ENCODE peak calls at places on chromosome 2, in ten cellular contexts. One of them, this sample, is unnamed.

GRCh38 chr2:195445639-195446038 is 211.4 kb upstream of the SLC39A10 start:
- DNase-seq in HEK293T: no peak
- DNase-seq in activated CD4-positive, alpha-beta T cell treated with anti-CD3 and anti-CD28 coated beads for 1 hour: no peak
- DNase-seq in ELR: peak; percentile 47
- DNase-seq in stimulated activated CD4-positive, alpha-beta T cell treated with anti-CD3 and anti-CD28 coated beads, Interleukin-2, amount 100 ng/mL, for 48 hours: no peak
- DNase-seq in activated T-cell treated with anti-CD3 and anti-CD28 coated beads, Interleukin-2, amount 50 U/mL, for 1 hour: no peak
- DNase-seq in kidney tubule cell: no peak
- DNase-seq in A172: peak; percentile 4
- DNase-seq in adipocyte: peak; percentile 23
- DNase-seq in NCI-H510A: no peak
- DNase-seq in this sample: peak; percentile 37

GRCh38 chr2:63742592-63742991 is 99.1 kb upstream of the UGP2 start:
- DNase-seq in HEK293T: no peak
- DNase-seq in activated CD4-positive, alpha-beta T cell treated with anti-CD3 and anti-CD28 coated beads for 1 hour: no peak
- DNase-seq in ELR: no peak
- DNase-seq in stimulated activated CD4-positive, alpha-beta T cell treated with anti-CD3 and anti-CD28 coated beads, Interleukin-2, amount 100 ng/mL, for 48 hours: no peak
- DNase-seq in activated T-cell treated with anti-CD3 and anti-CD28 coated beads, Interleukin-2, amount 50 U/mL, for 1 hour: no peak
- DNase-seq in kidney tubule cell: no peak
- DNase-seq in A172: no peak
- DNase-seq in adipocyte: no peak
- DNase-seq in NCI-H510A: no peak
- DNase-seq in this sample: no peak

GRCh38 chr2:88865801-88866353 is 174.4 kb downstream of the RPIA start:
- DNase-seq in HEK293T: no peak
- DNase-seq in activated CD4-positive, alpha-beta T cell treated with anti-CD3 and anti-CD28 coated beads for 1 hour: no peak
- DNase-seq in ELR: no peak
- DNase-seq in stimulated activated CD4-positive, alpha-beta T cell treated with anti-CD3 and anti-CD28 coated beads, Interleukin-2, amount 100 ng/mL, for 48 hours: no peak
- DNase-seq in activated T-cell treated with anti-CD3 and anti-CD28 coated beads, Interleukin-2, amount 50 U/mL, for 1 hour: no peak
- DNase-seq in kidney tubule cell: no peak
- DNase-seq in A172: peak; percentile 5
- DNase-seq in adipocyte: no peak
- DNase-seq in NCI-H510A: no peak
- DNase-seq in this sample: peak; percentile 29

GRCh38 chr2:69299772-69300516 is 87.1 kb downstream of the GFPT1 start:
- DNase-seq in HEK293T: no peak
- DNase-seq in activated CD4-positive, alpha-beta T cell treated with anti-CD3 and anti-CD28 coated beads for 1 hour: no peak
- DNase-seq in ELR: peak; percentile 32
- DNase-seq in stimulated activated CD4-positive, alpha-beta T cell treated with anti-CD3 and anti-CD28 coated beads, Interleukin-2, amount 100 ng/mL, for 48 hours: no peak
- DNase-seq in activated T-cell treated with anti-CD3 and anti-CD28 coated beads, Interleukin-2, amount 50 U/mL, for 1 hour: no peak
- DNase-seq in kidney tubule cell: no peak
- DNase-seq in A172: no peak
- DNase-seq in adipocyte: no peak
- DNase-seq in NCI-H510A: no peak
- DNase-seq in this sample: peak; percentile 28

GRCh38 chr2:36487947-36488346 is 110.0 kb downstream of the FEZ2 start:
- DNase-seq in HEK293T: no peak
- DNase-seq in activated CD4-positive, alpha-beta T cell treated with anti-CD3 and anti-CD28 coated beads for 1 hour: no peak
- DNase-seq in ELR: no peak
- DNase-seq in stimulated activated CD4-positive, alpha-beta T cell treated with anti-CD3 and anti-CD28 coated beads, Interleukin-2, amount 100 ng/mL, for 48 hours: no peak
- DNase-seq in activated T-cell treated with anti-CD3 and anti-CD28 coated beads, Interleukin-2, amount 50 U/mL, for 1 hour: no peak
- DNase-seq in kidney tubule cell: no peak
- DNase-seq in A172: no peak
- DNase-seq in adipocyte: no peak
- DNase-seq in NCI-H510A: no peak
- DNase-seq in this sample: no peak

GRCh38 chr2:174085781-174086180 is 120.6 kb upstream of the SP3 start:
- DNase-seq in HEK293T: no peak
- DNase-seq in activated CD4-positive, alpha-beta T cell treated with anti-CD3 and anti-CD28 coated beads for 1 hour: no peak
- DNase-seq in ELR: no peak
- DNase-seq in stimulated activated CD4-positive, alpha-beta T cell treated with anti-CD3 and anti-CD28 coated beads, Interleukin-2, amount 100 ng/mL, for 48 hours: no peak
- DNase-seq in activated T-cell treated with anti-CD3 and anti-CD28 coated beads, Interleukin-2, amount 50 U/mL, for 1 hour: no peak
- DNase-seq in kidney tubule cell: no peak
- DNase-seq in A172: no peak
- DNase-seq in adipocyte: no peak
- DNase-seq in NCI-H510A: no peak
- DNase-seq in this sample: no peak

GRCh38 chr2:29443086-29443485 is 327.9 kb downstream of the CLIP4 start:
- DNase-seq in HEK293T: no peak
- DNase-seq in activated CD4-positive, alpha-beta T cell treated with anti-CD3 and anti-CD28 coated beads for 1 hour: no peak
- DNase-seq in ELR: no peak
- DNase-seq in stimulated activated CD4-positive, alpha-beta T cell treated with anti-CD3 and anti-CD28 coated beads, Interleukin-2, amount 100 ng/mL, for 48 hours: no peak
- DNase-seq in activated T-cell treated with anti-CD3 and anti-CD28 coated beads, Interleukin-2, amount 50 U/mL, for 1 hour: no peak
- DNase-seq in kidney tubule cell: no peak
- DNase-seq in A172: no peak
- DNase-seq in adipocyte: no peak
- DNase-seq in NCI-H510A: no peak
- DNase-seq in this sample: no peak

GRCh38 chr2:112709703-112710102 is 11.1 kb upstream of the NT5DC4 start:
- DNase-seq in HEK293T: no peak
- DNase-seq in activated CD4-positive, alpha-beta T cell treated with anti-CD3 and anti-CD28 coated beads for 1 hour: no peak
- DNase-seq in ELR: no peak
- DNase-seq in stimulated activated CD4-positive, alpha-beta T cell treated with anti-CD3 and anti-CD28 coated beads, Interleukin-2, amount 100 ng/mL, for 48 hours: no peak
- DNase-seq in activated T-cell treated with anti-CD3 and anti-CD28 coated beads, Interleukin-2, amount 50 U/mL, for 1 hour: no peak
- DNase-seq in kidney tubule cell: no peak
- DNase-seq in A172: no peak
- DNase-seq in adipocyte: no peak
- DNase-seq in NCI-H510A: no peak
- DNase-seq in this sample: no peak

GRCh38 chr2:73851274-73851673 is 22.5 kb downstream of the STAMBP start:
- DNase-seq in HEK293T: peak; percentile 20
- DNase-seq in activated CD4-positive, alpha-beta T cell treated with anti-CD3 and anti-CD28 coated beads for 1 hour: no peak
- DNase-seq in ELR: peak; percentile 53
- DNase-seq in stimulated activated CD4-positive, alpha-beta T cell treated with anti-CD3 and anti-CD28 coated beads, Interleukin-2, amount 100 ng/mL, for 48 hours: no peak
- DNase-seq in activated T-cell treated with anti-CD3 and anti-CD28 coated beads, Interleukin-2, amount 50 U/mL, for 1 hour: no peak
- DNase-seq in kidney tubule cell: peak; percentile 31
- DNase-seq in A172: no peak
- DNase-seq in adipocyte: no peak
- DNase-seq in NCI-H510A: no peak
- DNase-seq in this sample: no peak

GRCh38 chr2:232982926-232983668 is 30.0 kb downstream of the NGEF start:
- DNase-seq in HEK293T: no peak
- DNase-seq in activated CD4-positive, alpha-beta T cell treated with anti-CD3 and anti-CD28 coated beads for 1 hour: no peak
- DNase-seq in ELR: no peak
- DNase-seq in stimulated activated CD4-positive, alpha-beta T cell treated with anti-CD3 and anti-CD28 coated beads, Interleukin-2, amount 100 ng/mL, for 48 hours: no peak
- DNase-seq in activated T-cell treated with anti-CD3 and anti-CD28 coated beads, Interleukin-2, amount 50 U/mL, for 1 hour: no peak
- DNase-seq in kidney tubule cell: no peak
- DNase-seq in A172: no peak
- DNase-seq in adipocyte: no peak
- DNase-seq in NCI-H510A: no peak
- DNase-seq in this sample: no peak

GRCh38 chr2:170533156-170533555 is 182.0 kb upstream of the SP5 start:
- DNase-seq in HEK293T: no peak
- DNase-seq in activated CD4-positive, alpha-beta T cell treated with anti-CD3 and anti-CD28 coated beads for 1 hour: no peak
- DNase-seq in ELR: no peak
- DNase-seq in stimulated activated CD4-positive, alpha-beta T cell treated with anti-CD3 and anti-CD28 coated beads, Interleukin-2, amount 100 ng/mL, for 48 hours: no peak
- DNase-seq in activated T-cell treated with anti-CD3 and anti-CD28 coated beads, Interleukin-2, amount 50 U/mL, for 1 hour: no peak
- DNase-seq in kidney tubule cell: peak; percentile 31
- DNase-seq in A172: no peak
- DNase-seq in adipocyte: no peak
- DNase-seq in NCI-H510A: no peak
- DNase-seq in this sample: no peak

GRCh38 chr2:40406485-40407289 is 45.2 kb downstream of the SLC8A1 start:
- DNase-seq in HEK293T: no peak
- DNase-seq in activated CD4-positive, alpha-beta T cell treated with anti-CD3 and anti-CD28 coated beads for 1 hour: no peak
- DNase-seq in ELR: no peak
- DNase-seq in stimulated activated CD4-positive, alpha-beta T cell treated with anti-CD3 and anti-CD28 coated beads, Interleukin-2, amount 100 ng/mL, for 48 hours: no peak
- DNase-seq in activated T-cell treated with anti-CD3 and anti-CD28 coated beads, Interleukin-2, amount 50 U/mL, for 1 hour: no peak
- DNase-seq in kidney tubule cell: no peak
- DNase-seq in A172: no peak
- DNase-seq in adipocyte: no peak
- DNase-seq in NCI-H510A: no peak
- DNase-seq in this sample: no peak

GRCh38 chr2:86480105-86480504 is 38.9 kb downstream of the KDM3A start:
- DNase-seq in HEK293T: no peak
- DNase-seq in activated CD4-positive, alpha-beta T cell treated with anti-CD3 and anti-CD28 coated beads for 1 hour: no peak
- DNase-seq in ELR: no peak
- DNase-seq in stimulated activated CD4-positive, alpha-beta T cell treated with anti-CD3 and anti-CD28 coated beads, Interleukin-2, amount 100 ng/mL, for 48 hours: no peak
- DNase-seq in activated T-cell treated with anti-CD3 and anti-CD28 coated beads, Interleukin-2, amount 50 U/mL, for 1 hour: no peak
- DNase-seq in kidney tubule cell: no peak
- DNase-seq in A172: no peak
- DNase-seq in adipocyte: no peak
- DNase-seq in NCI-H510A: no peak
- DNase-seq in this sample: no peak

GRCh38 chr2:180872256-180872655 is 108.1 kb upstream of the UBE2E3 start:
- DNase-seq in HEK293T: no peak
- DNase-seq in activated CD4-positive, alpha-beta T cell treated with anti-CD3 and anti-CD28 coated beads for 1 hour: no peak
- DNase-seq in ELR: peak; percentile 15
- DNase-seq in stimulated activated CD4-positive, alpha-beta T cell treated with anti-CD3 and anti-CD28 coated beads, Interleukin-2, amount 100 ng/mL, for 48 hours: no peak
- DNase-seq in activated T-cell treated with anti-CD3 and anti-CD28 coated beads, Interleukin-2, amount 50 U/mL, for 1 hour: no peak
- DNase-seq in kidney tubule cell: peak; percentile 13
- DNase-seq in A172: no peak
- DNase-seq in adipocyte: peak; percentile 0
- DNase-seq in NCI-H510A: no peak
- DNase-seq in this sample: peak; percentile 9

GRCh38 chr2:3105814-3106569 is 271.6 kb downstream of the EIPR1 start:
- DNase-seq in HEK293T: no peak
- DNase-seq in activated CD4-positive, alpha-beta T cell treated with anti-CD3 and anti-CD28 coated beads for 1 hour: no peak
- DNase-seq in ELR: no peak
- DNase-seq in stimulated activated CD4-positive, alpha-beta T cell treated with anti-CD3 and anti-CD28 coated beads, Interleukin-2, amount 100 ng/mL, for 48 hours: no peak
- DNase-seq in activated T-cell treated with anti-CD3 and anti-CD28 coated beads, Interleukin-2, amount 50 U/mL, for 1 hour: no peak
- DNase-seq in kidney tubule cell: no peak
- DNase-seq in A172: no peak
- DNase-seq in adipocyte: no peak
- DNase-seq in NCI-H510A: no peak
- DNase-seq in this sample: no peak

GRCh38 chr2:169007941-169008340 is 23.2 kb downstream of the ABCB11 start:
- DNase-seq in HEK293T: no peak
- DNase-seq in activated CD4-positive, alpha-beta T cell treated with anti-CD3 and anti-CD28 coated beads for 1 hour: no peak
- DNase-seq in ELR: no peak
- DNase-seq in stimulated activated CD4-positive, alpha-beta T cell treated with anti-CD3 and anti-CD28 coated beads, Interleukin-2, amount 100 ng/mL, for 48 hours: no peak
- DNase-seq in activated T-cell treated with anti-CD3 and anti-CD28 coated beads, Interleukin-2, amount 50 U/mL, for 1 hour: no peak
- DNase-seq in kidney tubule cell: no peak
- DNase-seq in A172: no peak
- DNase-seq in adipocyte: no peak
- DNase-seq in NCI-H510A: no peak
- DNase-seq in this sample: no peak

GRCh38 chr2:162232027-162232426 is 11.2 kb downstream of the FAP start:
- DNase-seq in HEK293T: no peak
- DNase-seq in activated CD4-positive, alpha-beta T cell treated with anti-CD3 and anti-CD28 coated beads for 1 hour: no peak
- DNase-seq in ELR: no peak
- DNase-seq in stimulated activated CD4-positive, alpha-beta T cell treated with anti-CD3 and anti-CD28 coated beads, Interleukin-2, amount 100 ng/mL, for 48 hours: no peak
- DNase-seq in activated T-cell treated with anti-CD3 and anti-CD28 coated beads, Interleukin-2, amount 50 U/mL, for 1 hour: no peak
- DNase-seq in kidney tubule cell: no peak
- DNase-seq in A172: no peak
- DNase-seq in adipocyte: no peak
- DNase-seq in NCI-H510A: no peak
- DNase-seq in this sample: no peak

GRCh38 chr2:128271891-128272585 is 46.6 kb downstream of the HS6ST1 start:
- DNase-seq in HEK293T: no peak
- DNase-seq in activated CD4-positive, alpha-beta T cell treated with anti-CD3 and anti-CD28 coated beads for 1 hour: no peak
- DNase-seq in ELR: no peak
- DNase-seq in stimulated activated CD4-positive, alpha-beta T cell treated with anti-CD3 and anti-CD28 coated beads, Interleukin-2, amount 100 ng/mL, for 48 hours: no peak
- DNase-seq in activated T-cell treated with anti-CD3 and anti-CD28 coated beads, Interleukin-2, amount 50 U/mL, for 1 hour: no peak
- DNase-seq in kidney tubule cell: no peak
- DNase-seq in A172: no peak
- DNase-seq in adipocyte: no peak
- DNase-seq in NCI-H510A: no peak
- DNase-seq in this sample: no peak

GRCh38 chr2:11680901-11681721 is 11.1 kb upstream of the NTSR2 start:
- DNase-seq in HEK293T: no peak
- DNase-seq in activated CD4-positive, alpha-beta T cell treated with anti-CD3 and anti-CD28 coated beads for 1 hour: no peak
- DNase-seq in ELR: no peak
- DNase-seq in stimulated activated CD4-positive, alpha-beta T cell treated with anti-CD3 and anti-CD28 coated beads, Interleukin-2, amount 100 ng/mL, for 48 hours: no peak
- DNase-seq in activated T-cell treated with anti-CD3 and anti-CD28 coated beads, Interleukin-2, amount 50 U/mL, for 1 hour: no peak
- DNase-seq in kidney tubule cell: no peak
- DNase-seq in A172: no peak
- DNase-seq in adipocyte: no peak
- DNase-seq in NCI-H510A: no peak
- DNase-seq in this sample: no peak

GRCh38 chr2:239116456-239117246 is 268.8 kb downstream of the TWIST2 start:
- DNase-seq in HEK293T: no peak
- DNase-seq in activated CD4-positive, alpha-beta T cell treated with anti-CD3 and anti-CD28 coated beads for 1 hour: no peak
- DNase-seq in ELR: peak; percentile 52
- DNase-seq in stimulated activated CD4-positive, alpha-beta T cell treated with anti-CD3 and anti-CD28 coated beads, Interleukin-2, amount 100 ng/mL, for 48 hours: no peak
- DNase-seq in activated T-cell treated with anti-CD3 and anti-CD28 coated beads, Interleukin-2, amount 50 U/mL, for 1 hour: no peak
- DNase-seq in kidney tubule cell: no peak
- DNase-seq in A172: peak; percentile 74
- DNase-seq in adipocyte: no peak
- DNase-seq in NCI-H510A: no peak
- DNase-seq in this sample: no peak

GRCh38 chr2:455046-455705 is 167.3 kb upstream of the ALKAL2 start:
- DNase-seq in HEK293T: no peak
- DNase-seq in activated CD4-positive, alpha-beta T cell treated with anti-CD3 and anti-CD28 coated beads for 1 hour: no peak
- DNase-seq in ELR: no peak
- DNase-seq in stimulated activated CD4-positive, alpha-beta T cell treated with anti-CD3 and anti-CD28 coated beads, Interleukin-2, amount 100 ng/mL, for 48 hours: no peak
- DNase-seq in activated T-cell treated with anti-CD3 and anti-CD28 coated beads, Interleukin-2, amount 50 U/mL, for 1 hour: no peak
- DNase-seq in kidney tubule cell: no peak
- DNase-seq in A172: no peak
- DNase-seq in adipocyte: no peak
- DNase-seq in NCI-H510A: no peak
- DNase-seq in this sample: no peak

GRCh38 chr2:19971691-19972090 is 18.2 kb downstream of the WDR35 start:
- DNase-seq in HEK293T: no peak
- DNase-seq in activated CD4-positive, alpha-beta T cell treated with anti-CD3 and anti-CD28 coated beads for 1 hour: no peak
- DNase-seq in ELR: no peak
- DNase-seq in stimulated activated CD4-positive, alpha-beta T cell treated with anti-CD3 and anti-CD28 coated beads, Interleukin-2, amount 100 ng/mL, for 48 hours: no peak
- DNase-seq in activated T-cell treated with anti-CD3 and anti-CD28 coated beads, Interleukin-2, amount 50 U/mL, for 1 hour: no peak
- DNase-seq in kidney tubule cell: no peak
- DNase-seq in A172: no peak
- DNase-seq in adipocyte: no peak
- DNase-seq in NCI-H510A: no peak
- DNase-seq in this sample: no peak

GRCh38 chr2:232876071-232876977 is 6.3 kb downstream of the SNORC start:
- DNase-seq in HEK293T: no peak
- DNase-seq in activated CD4-positive, alpha-beta T cell treated with anti-CD3 and anti-CD28 coated beads for 1 hour: no peak
- DNase-seq in ELR: no peak
- DNase-seq in stimulated activated CD4-positive, alpha-beta T cell treated with anti-CD3 and anti-CD28 coated beads, Interleukin-2, amount 100 ng/mL, for 48 hours: peak; percentile 37
- DNase-seq in activated T-cell treated with anti-CD3 and anti-CD28 coated beads, Interleukin-2, amount 50 U/mL, for 1 hour: peak; percentile 26
- DNase-seq in kidney tubule cell: peak; percentile 56
- DNase-seq in A172: no peak
- DNase-seq in adipocyte: peak; percentile 35
- DNase-seq in NCI-H510A: peak; percentile 78
- DNase-seq in this sample: no peak

GRCh38 chr2:100924520-100925451 is 77.3 kb upstream of the RPL31 start:
- DNase-seq in HEK293T: no peak
- DNase-seq in activated CD4-positive, alpha-beta T cell treated with anti-CD3 and anti-CD28 coated beads for 1 hour: no peak
- DNase-seq in ELR: peak; percentile 87
- DNase-seq in stimulated activated CD4-positive, alpha-beta T cell treated with anti-CD3 and anti-CD28 coated beads, Interleukin-2, amount 100 ng/mL, for 48 hours: peak; percentile 6
- DNase-seq in activated T-cell treated with anti-CD3 and anti-CD28 coated beads, Interleukin-2, amount 50 U/mL, for 1 hour: peak; percentile 42
- DNase-seq in kidney tubule cell: peak; percentile 33
- DNase-seq in A172: peak; percentile 85
- DNase-seq in adipocyte: peak; percentile 59
- DNase-seq in NCI-H510A: no peak
- DNase-seq in this sample: peak; percentile 92

GRCh38 chr2:8453904-8454302 is 228.0 kb upstream of the ID2 start:
- DNase-seq in HEK293T: no peak
- DNase-seq in activated CD4-positive, alpha-beta T cell treated with anti-CD3 and anti-CD28 coated beads for 1 hour: no peak
- DNase-seq in ELR: no peak
- DNase-seq in stimulated activated CD4-positive, alpha-beta T cell treated with anti-CD3 and anti-CD28 coated beads, Interleukin-2, amount 100 ng/mL, for 48 hours: no peak
- DNase-seq in activated T-cell treated with anti-CD3 and anti-CD28 coated beads, Interleukin-2, amount 50 U/mL, for 1 hour: no peak
- DNase-seq in kidney tubule cell: peak; percentile 58
- DNase-seq in A172: peak; percentile 74
- DNase-seq in adipocyte: no peak
- DNase-seq in NCI-H510A: no peak
- DNase-seq in this sample: peak; percentile 18

GRCh38 chr2:143808166-143808565 is 678.9 kb downstream of the ARHGAP15 start:
- DNase-seq in HEK293T: no peak
- DNase-seq in activated CD4-positive, alpha-beta T cell treated with anti-CD3 and anti-CD28 coated beads for 1 hour: no peak
- DNase-seq in ELR: no peak
- DNase-seq in stimulated activated CD4-positive, alpha-beta T cell treated with anti-CD3 and anti-CD28 coated beads, Interleukin-2, amount 100 ng/mL, for 48 hours: no peak
- DNase-seq in activated T-cell treated with anti-CD3 and anti-CD28 coated beads, Interleukin-2, amount 50 U/mL, for 1 hour: no peak
- DNase-seq in kidney tubule cell: no peak
- DNase-seq in A172: no peak
- DNase-seq in adipocyte: peak; percentile 48
- DNase-seq in NCI-H510A: no peak
- DNase-seq in this sample: no peak

GRCh38 chr2:144382848-144383247 is 137.1 kb downstream of the ZEB2 start:
- DNase-seq in HEK293T: no peak
- DNase-seq in activated CD4-positive, alpha-beta T cell treated with anti-CD3 and anti-CD28 coated beads for 1 hour: no peak
- DNase-seq in ELR: no peak
- DNase-seq in stimulated activated CD4-positive, alpha-beta T cell treated with anti-CD3 and anti-CD28 coated beads, Interleukin-2, amount 100 ng/mL, for 48 hours: no peak
- DNase-seq in activated T-cell treated with anti-CD3 and anti-CD28 coated beads, Interleukin-2, amount 50 U/mL, for 1 hour: no peak
- DNase-seq in kidney tubule cell: peak; percentile 32
- DNase-seq in A172: no peak
- DNase-seq in adipocyte: no peak
- DNase-seq in NCI-H510A: no peak
- DNase-seq in this sample: no peak

GRCh38 chr2:218168016-218168415 is 1.3 kb upstream of the CXCR1 start:
- DNase-seq in HEK293T: no peak
- DNase-seq in activated CD4-positive, alpha-beta T cell treated with anti-CD3 and anti-CD28 coated beads for 1 hour: no peak
- DNase-seq in ELR: peak; percentile 22
- DNase-seq in stimulated activated CD4-positive, alpha-beta T cell treated with anti-CD3 and anti-CD28 coated beads, Interleukin-2, amount 100 ng/mL, for 48 hours: no peak
- DNase-seq in activated T-cell treated with anti-CD3 and anti-CD28 coated beads, Interleukin-2, amount 50 U/mL, for 1 hour: no peak
- DNase-seq in kidney tubule cell: peak; percentile 23
- DNase-seq in A172: no peak
- DNase-seq in adipocyte: no peak
- DNase-seq in NCI-H510A: no peak
- DNase-seq in this sample: no peak

This sample was measured in RPMI7951.